ENCODE peak calls at places on chromosomes 6 and 20, in four cellular contexts. One of them, this sample, is unnamed.

GRCh38 chr6:93036835-93037234 is 382.5 kb downstream of the EPHA7 start:
- DNase-seq in K562: no peak
- DNase-seq in HL-60: no peak
- DNase-seq in GM12878: no peak
- DNase-seq in this sample: no peak

GRCh38 chr20:5549200-5549599 is 201.0 kb upstream of the SHLD1 start:
- DNase-seq in K562: peak
- DNase-seq in HL-60: no peak
- DNase-seq in GM12878: no peak
- DNase-seq in this sample: no peak

GRCh38 chr6:27825025-27825823 is 87.0 kb downstream of the OR2B2 start:
- DNase-seq in K562: no peak
- DNase-seq in HL-60: no peak
- DNase-seq in GM12878: no peak
- DNase-seq in this sample: no peak

GRCh38 chr6:67606905-67607828 is 1027.9 kb upstream of the ADGRB3 start:
- DNase-seq in K562: no peak
- DNase-seq in HL-60: no peak
- DNase-seq in GM12878: no peak
- DNase-seq in this sample: no peak

GRCh38 chr6:155483858-155484257 is 28.2 kb upstream of the NOX3 start:
- DNase-seq in K562: no peak
- DNase-seq in HL-60: no peak
- DNase-seq in GM12878: no peak
- DNase-seq in this sample: no peak

GRCh38 chr6:3473773-3474172 is 16.9 kb upstream of the SLC22A23 start:
- DNase-seq in K562: no peak
- DNase-seq in HL-60: no peak
- DNase-seq in GM12878: no peak
- DNase-seq in this sample: no peak

GRCh38 chr6:53469163-53469562 is 75.7 kb downstream of the GCLC start:
- DNase-seq in K562: no peak
- DNase-seq in HL-60: no peak
- DNase-seq in GM12878: no peak
- DNase-seq in this sample: no peak

GRCh38 chr6:143000771-143001170 is 55.8 kb upstream of the HIVEP2 start:
- DNase-seq in K562: no peak
- DNase-seq in HL-60: no peak
- DNase-seq in GM12878: no peak
- DNase-seq in this sample: no peak

GRCh38 chr20:9081423-9081966 is 12.6 kb downstream of the PLCB4 start:
- DNase-seq in K562: no peak
- DNase-seq in HL-60: no peak
- DNase-seq in GM12878: no peak
- DNase-seq in this sample: no peak

GRCh38 chr6:20393297-20393696 is 8.4 kb upstream of the E2F3 start:
- DNase-seq in K562: no peak
- DNase-seq in HL-60: no peak
- DNase-seq in GM12878: no peak
- DNase-seq in this sample: no peak

GRCh38 chr6:50239853-50240252 is 190.1 kb upstream of the DEFB112 start:
- DNase-seq in K562: no peak
- DNase-seq in HL-60: no peak
- DNase-seq in GM12878: no peak
- DNase-seq in this sample: no peak

GRCh38 chr6:36340671-36341454 is 4.2 kb upstream of the BNIP5 start:
- DNase-seq in K562: peak
- DNase-seq in HL-60: no peak
- DNase-seq in GM12878: peak
- DNase-seq in this sample: peak

GRCh38 chr6:119565893-119566292 is 216.3 kb upstream of the MAN1A1 start:
- DNase-seq in K562: no peak
- DNase-seq in HL-60: no peak
- DNase-seq in GM12878: no peak
- DNase-seq in this sample: no peak

GRCh38 chr6:103784117-103784516 is 1075.6 kb downstream of the HACE1 start:
- DNase-seq in K562: no peak
- DNase-seq in HL-60: no peak
- DNase-seq in GM12878: no peak
- DNase-seq in this sample: no peak

GRCh38 chr6:32954983-32955802 is 2.3 kb upstream of the HLA-DMA start:
- DNase-seq in K562: peak
- DNase-seq in HL-60: no peak
- DNase-seq in GM12878: no peak
- DNase-seq in this sample: no peak

GRCh38 chr6:32953775-32954174 is 878 bp upstream of the HLA-DMA start:
- DNase-seq in K562: no peak
- DNase-seq in HL-60: no peak
- DNase-seq in GM12878: no peak
- DNase-seq in this sample: no peak

GRCh38 chr6:32954212-32954745 is 1.4 kb upstream of the HLA-DMA start:
- DNase-seq in K562: no peak
- DNase-seq in HL-60: no peak
- DNase-seq in GM12878: no peak
- DNase-seq in this sample: no peak

GRCh38 chr6:32950449-32950848 is 2.4 kb downstream of the HLA-DMA start:
- DNase-seq in K562: no peak
- DNase-seq in HL-60: no peak
- DNase-seq in GM12878: no peak
- DNase-seq in this sample: no peak

DNA sequence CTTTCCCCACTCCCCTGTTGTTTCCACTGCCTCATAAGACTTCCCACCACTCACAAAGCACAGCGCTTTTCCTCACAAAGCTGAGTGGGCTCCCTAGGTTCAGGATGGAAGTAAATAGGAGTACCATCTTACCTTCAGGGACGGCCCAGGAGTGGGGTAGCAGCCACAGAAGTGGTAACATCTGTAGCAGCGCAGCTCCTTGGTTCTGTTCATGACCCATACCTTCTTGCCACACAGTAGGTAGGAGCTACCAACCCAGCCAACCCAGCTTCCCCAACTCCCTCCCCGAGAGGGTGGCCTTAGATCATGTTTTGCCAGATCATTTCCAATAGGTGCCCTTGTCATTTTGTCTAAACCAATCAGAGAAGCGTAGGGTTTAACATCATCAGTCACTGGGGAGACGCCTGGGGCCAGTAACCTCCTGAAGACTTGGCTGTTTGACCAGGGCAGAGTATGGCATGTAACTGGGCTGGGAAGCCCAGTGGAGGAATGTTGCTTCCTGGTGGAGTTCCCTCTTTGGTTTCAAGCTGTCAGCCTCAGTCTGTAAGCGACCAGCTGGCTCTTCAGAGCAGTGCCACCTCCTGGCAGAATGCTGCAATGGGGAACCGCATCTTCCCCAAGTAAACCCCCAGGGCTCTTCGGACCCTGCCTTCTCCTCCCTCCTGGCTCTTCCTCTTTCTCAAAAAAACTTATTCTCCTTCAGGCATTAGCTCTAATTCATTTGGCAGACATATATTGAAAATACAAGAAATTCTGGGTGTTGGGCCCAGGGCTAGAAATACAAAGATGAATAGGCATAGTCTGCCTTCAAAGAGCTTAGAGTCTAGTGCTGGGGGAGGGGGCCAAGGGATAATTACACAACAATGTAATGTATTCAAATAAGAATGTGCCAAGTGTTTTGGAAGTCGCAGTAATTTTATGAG is at the start of gene HLA-DMA:
- DNase-seq in K562: peak
- DNase-seq in HL-60: peak
- DNase-seq in GM12878: peak
- DNase-seq in this sample: peak
- TF ChIP-seq SPI1 in K562: peak
- TF ChIP-seq SPI1 in HL-60: peak
- TF ChIP-seq SPI1 in GM12878: peak
- TF ChIP-seq SPI1 in this sample: peak

GRCh38 chr6:31118178-31118577 is 2.1 kb downstream of the CDSN start:
- DNase-seq in K562: no peak
- DNase-seq in HL-60: no peak
- DNase-seq in GM12878: no peak
- DNase-seq in this sample: no peak
- TF ChIP-seq SPI1 in K562: no peak
- TF ChIP-seq SPI1 in HL-60: no peak
- TF ChIP-seq SPI1 in GM12878: no peak
- TF ChIP-seq SPI1 in this sample: no peak

GRCh38 chr6:33075568-33076405 is at the start of gene HLA-DPB1:
- DNase-seq in K562: peak
- DNase-seq in HL-60: peak
- DNase-seq in GM12878: peak
- DNase-seq in this sample: peak
- TF ChIP-seq SPI1 in K562: no peak
- TF ChIP-seq SPI1 in HL-60: no peak
- TF ChIP-seq SPI1 in GM12878: no peak
- TF ChIP-seq SPI1 in this sample: peak

GRCh38 chr6:43628392-43629103 is 516 bp downstream of the GTPBP2 start:
- DNase-seq in K562: peak
- DNase-seq in HL-60: peak
- DNase-seq in GM12878: no peak
- DNase-seq in this sample: peak
- TF ChIP-seq SPI1 in K562: peak
- TF ChIP-seq SPI1 in HL-60: no peak
- TF ChIP-seq SPI1 in GM12878: no peak
- TF ChIP-seq SPI1 in this sample: no peak

GRCh38 chr6:108557494-108558371 is 3.0 kb upstream of the FOXO3 start:
- DNase-seq in K562: peak
- DNase-seq in HL-60: peak
- DNase-seq in GM12878: no peak
- DNase-seq in this sample: peak
- TF ChIP-seq SPI1 in K562: no peak
- TF ChIP-seq SPI1 in HL-60: no peak
- TF ChIP-seq SPI1 in GM12878: no peak
- TF ChIP-seq SPI1 in this sample: no peak

DNA sequence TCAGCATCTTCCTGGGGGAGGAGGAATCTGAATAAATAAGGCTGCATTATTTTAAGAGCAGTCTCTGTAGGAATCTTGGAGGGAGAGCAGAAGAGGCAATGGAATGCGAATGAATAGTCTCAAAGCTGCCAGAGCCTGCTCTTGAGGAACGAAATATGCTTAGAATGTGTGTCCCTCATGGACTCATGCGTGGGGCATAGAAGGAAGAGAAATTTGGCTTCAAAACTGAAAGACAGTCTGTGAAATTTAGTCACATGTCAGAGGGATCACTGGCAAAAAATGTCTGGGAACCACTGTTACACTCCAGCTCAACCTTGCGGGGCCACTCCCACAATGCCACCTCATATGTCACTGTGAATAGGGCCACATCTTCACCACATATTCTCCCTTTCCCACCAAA is 95.5 kb downstream of the GJA10 start:
- DNase-seq in K562: no peak
- DNase-seq in HL-60: no peak
- DNase-seq in GM12878: no peak
- DNase-seq in this sample: no peak
- TF ChIP-seq SPI1 in K562: no peak
- TF ChIP-seq SPI1 in HL-60: no peak
- TF ChIP-seq SPI1 in GM12878: no peak
- TF ChIP-seq SPI1 in this sample: no peak

DNA sequence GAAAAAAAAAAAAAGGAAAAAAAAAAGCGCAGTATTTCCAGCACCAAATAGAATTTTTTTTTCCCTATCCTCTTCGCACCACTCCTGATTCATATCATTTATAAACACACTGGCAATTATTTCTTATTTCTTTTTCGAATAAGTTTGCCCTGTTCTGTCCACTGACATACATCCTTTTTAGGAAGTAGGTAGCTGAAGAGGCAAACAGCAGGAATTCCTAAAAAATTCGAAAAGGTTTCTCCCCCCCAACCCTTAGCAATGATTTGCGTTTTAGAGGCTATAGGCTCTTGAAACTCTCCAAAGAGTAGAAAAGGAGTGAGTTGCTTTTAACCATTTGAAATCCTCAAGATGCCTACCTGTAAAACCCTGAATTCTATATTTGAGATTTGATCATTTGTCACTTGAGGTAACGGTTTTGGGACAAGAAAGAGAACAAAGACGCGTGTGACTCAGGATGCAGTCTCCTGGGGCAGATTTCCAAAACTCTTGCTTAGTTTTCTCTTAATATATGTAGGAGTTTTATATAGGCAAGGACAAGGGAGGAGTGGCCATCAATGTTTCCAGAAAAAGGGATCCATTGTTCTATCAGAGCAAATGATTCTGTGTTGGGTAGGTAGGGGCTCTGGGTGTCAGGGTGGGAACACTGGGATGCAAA is 531 bp upstream of the CCN2 start:
- DNase-seq in K562: no peak
- DNase-seq in HL-60: no peak
- DNase-seq in GM12878: no peak
- DNase-seq in this sample: no peak
- TF ChIP-seq SPI1 in K562: no peak
- TF ChIP-seq SPI1 in HL-60: no peak
- TF ChIP-seq SPI1 in GM12878: no peak
- TF ChIP-seq SPI1 in this sample: no peak

GRCh38 chr20:58523916-58524315 is 8.7 kb upstream of the APCDD1L start:
- DNase-seq in K562: no peak
- DNase-seq in HL-60: no peak
- DNase-seq in GM12878: no peak
- DNase-seq in this sample: no peak
- TF ChIP-seq SPI1 in K562: no peak
- TF ChIP-seq SPI1 in HL-60: no peak
- TF ChIP-seq SPI1 in GM12878: no peak
- TF ChIP-seq SPI1 in this sample: no peak

GRCh38 chr6:161038229-161039003 is 46.8 kb downstream of the MAP3K4 start:
- DNase-seq in K562: no peak
- DNase-seq in HL-60: no peak
- DNase-seq in GM12878: peak
- DNase-seq in this sample: no peak
- TF ChIP-seq SPI1 in K562: no peak
- TF ChIP-seq SPI1 in HL-60: no peak
- TF ChIP-seq SPI1 in GM12878: no peak
- TF ChIP-seq SPI1 in this sample: no peak

GRCh38 chr6:75934643-75935472 is 137.6 kb downstream of the IMPG1 start:
- DNase-seq in K562: peak
- DNase-seq in HL-60: peak
- DNase-seq in GM12878: peak
- DNase-seq in this sample: peak
- TF ChIP-seq SPI1 in K562: no peak
- TF ChIP-seq SPI1 in HL-60: no peak
- TF ChIP-seq SPI1 in GM12878: no peak
- TF ChIP-seq SPI1 in this sample: no peak

This sample was measured in GM12891.